ENCODE peak calls at places on chromosomes 6 and 20, in ten cellular contexts. X is uterus, H is stomach, W is adrenal gland, J is prostate gland, Y is heart left ventricle, R is HCT116, P is sigmoid colon, D is A549, Q is GM12892. G is an unnamed sample.

GRCh38 chr6:43912598-43913387 is 142.8 kb downstream of the VEGFA start:
- DNase-seq in X (no peak), H (no peak), W (no peak), J (no peak), Y (no peak), R (no peak), P (no peak), D (no peak), Q (no peak), G (no peak)

GRCh38 chr6:117272886-117273285 is 7.5 kb downstream of the VGLL2 start:
- DNase-seq in X (no peak), H (no peak), W (no peak), J (no peak), Y (no peak), R (no peak), P (no peak), D (no peak), Q (no peak), G (no peak)

GRCh38 chr6:166192557-166192956 is 24.9 kb upstream of the TBXT start:
- DNase-seq in X (no peak), H (no peak), W (no peak), J (no peak), Y (no peak), R (no peak), P (no peak), D (no peak), Q (no peak), G (peak)

GRCh38 chr20:44247676-44248419 is 740 bp downstream of the GDAP1L1 start:
- DNase-seq in X (peak), H (no peak), W (peak), J (no peak), Y (no peak), R (no peak), P (no peak), D (peak), Q (no peak), G (no peak)

GRCh38 chr6:43123691-43124314 is 47.3 kb upstream of the SRF start:
- DNase-seq in X (no peak), H (no peak), W (no peak), J (no peak), Y (no peak), R (no peak), P (no peak), D (no peak), Q (no peak), G (no peak)

GRCh38 chr6:9412951-9413559 is 977.7 kb upstream of the SLC35B3 start:
- DNase-seq in X (no peak), H (peak), W (peak), J (no peak), Y (no peak), R (peak), P (no peak), D (peak), Q (no peak), G (no peak)

GRCh38 chr6:143806282-143807102 is 36.6 kb upstream of the LTV1 start:
- DNase-seq in X (no peak), H (no peak), W (no peak), J (no peak), Y (peak), R (no peak), P (no peak), D (no peak), Q (no peak), G (no peak)

GRCh38 chr6:12138377-12138776 is 126.3 kb downstream of the HIVEP1 start:
- DNase-seq in X (no peak), H (no peak), W (no peak), J (no peak), Y (no peak), R (no peak), P (no peak), D (no peak), Q (no peak), G (no peak)

GRCh38 chr20:14333734-14334133 is 3.7 kb downstream of the FLRT3 start:
- DNase-seq in X (no peak), H (no peak), W (no peak), J (no peak), Y (no peak), R (no peak), P (no peak), D (no peak), Q (no peak), G (no peak)

GRCh38 chr20:2320813-2321658 is 25.2 kb downstream of the TGM3 start:
- DNase-seq in X (no peak), H (no peak), W (no peak), J (peak), Y (no peak), R (no peak), P (no peak), D (no peak), Q (no peak), G (no peak)

GRCh38 chr6:2157441-2158127 is 87.8 kb downstream of the GMDS start:
- DNase-seq in X (no peak), H (no peak), W (no peak), J (no peak), Y (no peak), R (peak), P (no peak), D (no peak), Q (no peak), G (no peak)

GRCh38 chr6:149284904-149285303 is 32.6 kb upstream of the TAB2 start:
- DNase-seq in X (no peak), H (no peak), W (no peak), J (no peak), Y (no peak), R (no peak), P (no peak), D (no peak), Q (no peak), G (no peak)

GRCh38 chr6:56514395-56514794 is 128.3 kb downstream of the DST start:
- DNase-seq in X (no peak), H (no peak), W (no peak), J (no peak), Y (no peak), R (no peak), P (no peak), D (no peak), Q (no peak), G (no peak)

GRCh38 chr6:148514091-148514850 is 171.6 kb downstream of the SASH1 start:
- DNase-seq in X (no peak), H (no peak), W (no peak), J (no peak), Y (no peak), R (no peak), P (no peak), D (no peak), Q (no peak), G (no peak)

DNA sequence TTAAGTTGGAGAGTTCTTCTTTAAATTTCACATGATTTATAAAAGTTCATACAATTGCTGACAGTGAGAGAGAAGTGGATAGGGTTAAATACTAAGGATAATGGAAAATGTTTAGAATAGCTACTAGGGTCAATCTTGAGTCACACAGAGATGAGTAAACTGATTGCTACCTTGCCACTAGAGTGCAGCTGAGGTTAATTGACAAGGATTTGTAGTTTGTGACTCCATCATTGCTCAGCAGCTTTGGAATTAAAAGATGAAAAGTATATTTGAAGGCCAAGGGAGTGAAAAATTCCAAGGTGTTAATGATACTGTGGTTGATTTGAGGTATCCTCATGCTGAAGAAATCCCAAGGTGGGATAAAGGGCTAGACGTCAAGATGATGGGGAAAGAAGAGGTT is 524.0 kb downstream of the UTRN start:
- DNase-seq in X (no peak), H (no peak), W (no peak), J (no peak), Y (no peak), R (peak), P (no peak), D (peak), Q (no peak), G (no peak)
- TF ChIP-seq POLR2A in X (no peak), H (no peak), W (no peak), J (no peak), Y (no peak), R (no peak), P (no peak), D (no peak), Q (no peak), G (no peak)

DNA sequence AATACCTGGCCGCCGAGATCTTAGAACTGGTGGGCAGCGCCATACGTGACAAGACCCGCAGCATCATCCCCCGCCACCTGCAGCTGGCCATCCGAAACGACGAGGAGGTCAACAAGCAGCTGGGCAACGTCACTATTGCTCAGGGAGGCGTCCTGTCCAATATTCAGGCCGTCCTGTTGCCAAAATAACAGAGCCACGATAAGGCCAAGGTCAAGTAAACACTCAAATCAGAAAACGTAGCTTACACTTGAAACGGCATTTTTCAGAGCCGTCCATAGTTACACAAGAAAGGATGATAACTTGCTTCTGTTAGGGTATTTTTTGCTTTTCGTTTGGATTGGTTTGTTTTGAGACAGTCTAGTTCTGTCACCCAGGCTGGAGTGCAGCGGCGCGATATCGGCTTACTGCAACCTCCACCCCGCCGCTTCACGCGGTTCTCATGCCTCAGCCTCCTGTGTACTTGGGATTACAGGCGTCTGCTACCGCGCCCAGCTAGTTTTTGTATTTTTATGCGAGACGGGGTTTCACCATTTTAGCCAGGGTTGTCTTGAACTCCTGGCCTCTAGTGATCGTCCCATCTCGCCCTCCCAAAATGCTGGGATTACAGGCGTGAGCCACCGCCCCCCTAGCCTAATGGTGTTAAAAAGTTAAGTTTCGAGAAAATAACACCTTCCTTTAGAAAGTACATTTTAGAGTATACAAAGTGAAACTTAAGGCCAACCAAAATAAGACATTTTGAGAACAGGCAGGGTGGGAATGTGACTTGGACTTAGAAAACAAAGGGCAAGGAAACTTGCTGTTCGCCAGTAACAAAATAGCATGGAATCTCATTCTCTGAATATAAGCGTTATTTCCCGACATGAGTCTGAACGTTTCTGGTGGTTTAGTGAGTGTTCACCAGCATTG is 42.8 kb upstream of the HFE start:
- DNase-seq in X (peak), H (no peak), W (peak), J (peak), Y (no peak), R (no peak), P (peak), D (peak), Q (no peak), G (no peak)
- TF ChIP-seq POLR2A in X (no peak), H (no peak), W (no peak), J (no peak), Y (no peak), R (no peak), P (no peak), D (peak), Q (peak), G (no peak)

GRCh38 chr6:150866147-150867073 is 908 bp downstream of the MTHFD1L start:
- DNase-seq in X (peak), H (peak), W (peak), J (peak), Y (peak), R (peak), P (peak), D (peak), Q (peak), G (peak)
- TF ChIP-seq POLR2A in X (no peak), H (no peak), W (peak), J (no peak), Y (peak), R (no peak), P (no peak), D (peak), Q (peak), G (no peak)

GRCh38 chr6:125988280-125988679 is 1.9 kb downstream of the TRMT11 start:
- DNase-seq in X (no peak), H (no peak), W (no peak), J (no peak), Y (no peak), R (no peak), P (no peak), D (no peak), Q (no peak), G (no peak)

GRCh38 chr6:125986295-125986955 is at the start of gene TRMT11:
- DNase-seq in X (peak), H (peak), W (peak), J (peak), Y (peak), R (peak), P (peak), D (peak), Q (peak), G (peak)

GRCh38 chr6:125985522-125985921 is 818 bp upstream of the TRMT11 start:
- DNase-seq in X (no peak), H (no peak), W (no peak), J (no peak), Y (no peak), R (no peak), P (no peak), D (no peak), Q (no peak), G (no peak)

GRCh38 chr6:125985967-125986294 is 409 bp upstream of the TRMT11 start:
- DNase-seq in X (no peak), H (no peak), W (no peak), J (no peak), Y (no peak), R (no peak), P (no peak), D (no peak), Q (no peak), G (no peak)

DNA sequence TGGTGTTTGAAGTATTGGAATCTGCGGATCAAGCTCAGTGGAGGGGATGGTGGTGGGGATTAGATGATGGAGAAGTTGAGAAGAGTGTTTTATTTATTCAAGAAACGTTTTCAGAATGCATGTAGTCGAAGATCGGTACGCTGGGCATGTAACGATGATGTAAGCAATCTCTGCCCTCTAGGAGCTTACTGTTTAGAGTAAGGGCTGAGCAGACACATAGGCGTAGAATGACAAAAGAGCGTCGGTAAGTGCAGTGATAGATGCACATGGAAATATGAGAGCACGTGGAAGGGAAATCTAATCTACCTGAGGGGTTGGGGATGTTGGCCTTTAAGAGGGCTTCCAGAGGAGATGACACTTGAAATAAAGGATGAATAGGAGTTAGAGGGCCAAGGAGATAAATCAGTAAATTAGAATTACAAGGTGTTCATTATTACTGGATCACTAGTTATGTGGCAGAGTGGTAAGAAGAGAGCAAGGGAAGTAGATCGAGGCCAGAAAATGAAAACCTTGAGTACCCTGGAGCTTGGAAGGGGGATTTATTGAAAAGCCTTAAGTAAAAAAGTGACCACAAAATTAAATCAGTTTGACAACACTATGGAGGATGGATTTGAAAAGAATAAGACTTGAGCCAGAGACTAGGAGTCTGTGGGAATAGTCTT is 747 bp downstream of the TRMT11 start:
- DNase-seq in X (no peak), H (no peak), W (no peak), J (no peak), Y (no peak), R (peak), P (no peak), D (peak), Q (no peak), G (no peak)
- TF ChIP-seq POLR2A in X (no peak), H (no peak), W (no peak), J (no peak), Y (no peak), R (no peak), P (no peak), D (no peak), Q (no peak), G (no peak)

GRCh38 chr6:27188206-27188884 is 59.2 kb upstream of the PRSS16 start:
- DNase-seq in X (peak), H (peak), W (peak), J (peak), Y (peak), R (peak), P (peak), D (peak), Q (peak), G (peak)
- TF ChIP-seq POLR2A in X (no peak), H (no peak), W (peak), J (peak), Y (no peak), R (no peak), P (peak), D (no peak), Q (peak), G (no peak)

GRCh38 chr6:106692112-106692822 is 62.9 kb downstream of the QRSL1 start:
- DNase-seq in X (no peak), H (peak), W (peak), J (peak), Y (no peak), R (no peak), P (no peak), D (peak), Q (no peak), G (peak)
- TF ChIP-seq POLR2A in X (no peak), H (no peak), W (no peak), J (no peak), Y (no peak), R (no peak), P (no peak), D (no peak), Q (no peak), G (no peak)

DNA sequence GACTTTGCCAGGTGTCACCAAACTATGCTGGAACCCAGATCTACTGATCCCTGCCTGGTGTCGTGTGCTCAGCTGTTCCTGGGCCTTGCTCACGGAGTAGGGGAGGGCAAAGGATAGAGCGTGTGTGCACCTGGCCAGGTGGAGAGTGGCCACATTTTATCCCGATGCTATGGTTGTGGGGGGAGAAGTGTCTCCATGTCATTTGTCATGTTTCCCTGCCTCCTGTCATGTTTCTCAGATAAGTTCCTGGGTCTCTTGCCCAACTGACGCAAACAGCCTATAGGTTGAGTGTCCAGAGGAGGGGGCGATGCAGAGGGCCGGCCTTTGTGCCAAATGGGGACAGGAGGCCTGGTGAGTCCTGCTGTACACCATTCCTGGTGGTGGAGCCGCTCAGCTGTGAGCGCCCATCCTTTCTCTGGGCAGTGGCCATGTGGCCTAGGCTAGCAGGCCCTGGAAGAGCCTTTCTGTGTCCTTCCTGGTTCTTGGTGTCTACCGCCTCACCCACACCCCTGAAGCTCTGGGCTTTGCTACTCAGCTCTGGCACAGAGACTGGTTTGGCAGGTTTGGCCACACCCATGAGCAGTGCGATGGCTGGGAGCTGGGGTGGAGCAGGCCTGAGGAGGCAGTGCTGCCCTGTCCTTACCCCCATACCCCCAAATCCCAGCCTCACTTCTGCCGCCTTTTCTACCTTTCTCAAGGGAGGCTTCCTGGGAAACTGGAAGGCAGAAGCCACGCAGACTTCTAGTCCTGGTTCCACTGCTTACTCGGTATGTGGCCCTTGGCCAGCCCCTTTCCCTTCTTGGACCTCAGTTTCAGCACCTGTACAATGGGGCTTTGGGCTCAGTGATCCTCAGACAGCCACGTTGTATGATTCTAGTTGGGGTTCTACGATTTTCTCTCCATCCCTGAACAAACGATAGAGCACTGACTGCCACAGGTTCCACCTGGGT is 32.3 kb upstream of the EPB41L1 start:
- DNase-seq in X (no peak), H (peak), W (no peak), J (peak), Y (no peak), R (peak), P (no peak), D (no peak), Q (no peak), G (peak)
- TF ChIP-seq POLR2A in X (no peak), H (no peak), W (no peak), J (peak), Y (no peak), R (no peak), P (no peak), D (no peak), Q (no peak), G (no peak)

GRCh38 chr20:59001449-59002171 is 5.4 kb downstream of the CTSZ start:
- DNase-seq in X (no peak), H (no peak), W (no peak), J (no peak), Y (no peak), R (no peak), P (no peak), D (no peak), Q (no peak), G (no peak)
- TF ChIP-seq POLR2A in X (no peak), H (no peak), W (no peak), J (no peak), Y (no peak), R (no peak), P (peak), D (no peak), Q (peak), G (no peak)

GRCh38 chr6:136511921-136512320 is 38.3 kb downstream of the MAP7 start:
- DNase-seq in X (no peak), H (peak), W (peak), J (peak), Y (no peak), R (no peak), P (no peak), D (no peak), Q (no peak), G (no peak)
- TF ChIP-seq POLR2A in X (no peak), H (no peak), W (no peak), J (no peak), Y (no peak), R (no peak), P (no peak), D (no peak), Q (no peak), G (no peak)

DNA sequence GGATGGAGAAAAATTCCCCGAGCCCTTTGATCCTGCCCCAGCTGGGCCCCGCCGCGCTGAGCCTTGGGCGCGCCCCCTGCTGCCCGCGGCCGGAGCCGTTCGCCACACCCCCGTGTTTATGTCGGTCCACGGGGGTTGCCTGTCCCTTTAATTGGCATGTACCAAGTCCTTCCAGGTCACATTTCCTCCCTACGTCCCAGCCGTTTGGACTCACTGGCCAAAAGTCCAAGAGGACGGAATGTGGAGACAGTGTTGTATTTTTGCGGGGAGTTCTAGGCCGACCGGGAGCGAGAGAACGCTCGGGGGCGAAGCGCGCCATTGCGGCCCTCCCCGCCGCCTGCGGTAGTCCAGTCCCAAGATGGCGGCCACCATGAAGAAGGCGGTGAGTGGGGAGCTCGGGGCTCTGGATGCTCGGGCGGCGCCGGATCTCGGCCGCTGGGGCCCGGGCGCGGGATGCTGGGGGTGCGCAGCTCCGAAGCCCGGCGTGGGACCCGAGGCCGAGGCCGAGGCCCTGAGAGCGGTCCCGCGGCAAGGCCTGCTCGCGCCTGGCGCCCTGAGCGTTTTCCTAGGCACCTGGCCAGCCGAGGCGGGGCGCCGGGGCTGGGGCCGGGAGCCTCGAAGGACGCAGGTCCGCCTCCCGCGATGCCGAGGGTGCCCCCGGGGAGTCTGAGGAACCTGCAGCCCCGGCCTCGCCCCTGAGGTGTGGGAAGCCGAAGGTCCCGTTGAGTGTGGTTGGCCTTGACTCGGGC is at the start of gene PFDN4:
- DNase-seq in X (peak), H (peak), W (peak), J (peak), Y (peak), R (peak), P (peak), D (peak), Q (peak), G (peak)
- TF ChIP-seq POLR2A in X (no peak), H (no peak), W (peak), J (peak), Y (peak), R (peak), P (no peak), D (peak), Q (peak), G (no peak)